ENCODE peak calls at places on chromosomes 3 and 15, in ten cellular contexts. I is nephron progenitor cell, J is dermis blood vessel endothelial cell, N is neural progenitor cell, V is C1 segment of cervical spinal cord, E is ELR, D is foreskin fibroblast, L is AG08396, B is HL-60, F is tibial artery. R is an unnamed sample.

GRCh38 chr3:58167431-58168351 is 43.1 kb downstream of the DNASE1L3 start:
- DNase-seq in N (peak), L (peak), V (peak), J (peak), B (peak), D (peak), E (peak), F (peak), I (peak), R (peak)

GRCh38 chr3:81242871-81243270 is 518.6 kb downstream of the GBE1 start:
- DNase-seq in D (peak), I (no peak), N (no peak), L (no peak), E (peak), V (no peak), J (peak), F (no peak), B (no peak), R (peak)

GRCh38 chr3:192130534-192131132 is 596.7 kb downstream of the FGF12 start:
- DNase-seq in E (peak), N (peak), I (peak), B (peak), F (peak), D (no peak), J (peak), V (peak), L (peak), R (peak)

GRCh38 chr3:29720660-29721059 is 439.8 kb downstream of the RBMS3 start:
- DNase-seq in B (no peak), D (no peak), J (no peak), N (no peak), E (no peak), L (no peak), F (no peak), V (no peak), I (no peak), R (no peak)

GRCh38 chr3:144055604-144056003 is 84.0 kb downstream of the DIPK2A start:
- DNase-seq in F (no peak), I (no peak), J (no peak), V (no peak), L (no peak), B (no peak), N (no peak), E (peak), D (peak), R (peak)

GRCh38 chr3:17489139-17489538 is 253.3 kb downstream of the TBC1D5 start:
- DNase-seq in F (no peak), J (no peak), V (no peak), N (no peak), L (peak), D (peak), I (no peak), B (no peak), E (peak), R (peak)

GRCh38 chr3:161420746-161421145 is 49.4 kb upstream of the SPTSSB start:
- DNase-seq in J (peak), L (peak), D (no peak), F (no peak), B (no peak), N (peak), V (no peak), I (no peak), E (no peak), R (no peak)

GRCh38 chr3:128548426-128549282 is 55.7 kb upstream of the GATA2 start:
- DNase-seq in B (no peak), F (no peak), I (no peak), E (no peak), L (peak), D (no peak), V (no peak), J (peak), N (no peak), R (peak)

GRCh38 chr15:85297537-85297936 is 82.9 kb upstream of the AKAP13 start:
- DNase-seq in N (no peak), F (no peak), L (no peak), E (no peak), I (no peak), V (no peak), B (no peak), J (no peak), D (peak), R (no peak)

GRCh38 chr3:136516095-136516494 is 236.1 kb downstream of the STAG1 start:
- DNase-seq in L (no peak), D (no peak), I (no peak), F (no peak), V (no peak), E (no peak), B (no peak), N (no peak), J (no peak), R (no peak)

GRCh38 chr3:169668957-169669681 is 5.6 kb upstream of the MECOM start:
- DNase-seq in V (peak), N (peak), L (peak), D (peak), F (peak), E (peak), J (peak), I (peak), B (peak), R (peak)

GRCh38 chr3:183285828-183286457 is 32.9 kb downstream of the B3GNT5 start:
- DNase-seq in D (peak), E (peak), J (peak), V (peak), F (peak), N (no peak), B (peak), I (no peak), L (peak), R (peak)

GRCh38 chr3:170220871-170221270 is 1.4 kb upstream of the PRKCI start:
- DNase-seq in F (no peak), I (no peak), J (no peak), E (peak), L (peak), B (no peak), N (no peak), D (peak), V (no peak), R (peak)

GRCh38 chr15:48602358-48603122 is 43.0 kb downstream of the FBN1 start:
- DNase-seq in D (peak), E (peak), F (no peak), V (no peak), I (no peak), L (no peak), B (no peak), J (peak), N (no peak), R (peak)

GRCh38 chr3:194736277-194736895 is 50.7 kb downstream of the FAM43A start:
- DNase-seq in I (no peak), F (no peak), J (no peak), L (no peak), V (no peak), D (no peak), N (no peak), E (no peak), B (peak), R (no peak)

GRCh38 chr15:78533331-78533730 is 6.9 kb upstream of the PSMA4 start:
- DNase-seq in V (no peak), B (no peak), F (no peak), E (no peak), L (no peak), D (no peak), N (no peak), I (no peak), J (no peak), R (no peak)

GRCh38 chr15:58517252-58517681 is 85.5 kb downstream of the LIPC start:
- DNase-seq in N (no peak), D (no peak), V (no peak), F (no peak), I (no peak), L (no peak), J (no peak), B (no peak), E (no peak), R (no peak)

GRCh38 chr15:67914537-67915373 is 74.9 kb upstream of the RNU6-1 start:
- DNase-seq in V (peak), J (no peak), N (peak), L (no peak), E (no peak), B (no peak), I (peak), D (peak), F (peak), R (peak)

GRCh38 chr3:73148207-73148606 is 86.7 kb downstream of the EBLN2 start:
- DNase-seq in E (no peak), I (no peak), F (no peak), V (no peak), B (no peak), J (no peak), D (no peak), L (no peak), N (no peak), R (no peak)

GRCh38 chr3:7444886-7445285 is 584.0 kb downstream of the GRM7 start:
- DNase-seq in L (no peak), B (no peak), V (no peak), N (no peak), J (peak), I (no peak), E (no peak), F (no peak), D (no peak), R (no peak)

GRCh38 chr3:189272500-189273119 is 100.8 kb downstream of the TPRG1 start:
- DNase-seq in N (peak), I (no peak), F (no peak), B (no peak), J (no peak), E (peak), L (no peak), D (no peak), V (no peak), R (peak)

GRCh38 chr3:127287840-127288239 is at the start of gene PRR20G:
- DNase-seq in L (no peak), J (no peak), F (no peak), D (no peak), V (no peak), N (no peak), I (no peak), E (no peak), B (no peak), R (no peak)